ENCODE peak calls at places on chromosomes 2 and 18, in five cellular contexts. One of them, this sample, is unnamed.
A peak's percentile ranks its signal among the peaks of the same experiment; 100 is the strongest.

GRCh38 chr2:203669820-203670219 is 36.6 kb upstream of the CD28 start:
- DNase-seq in HTR-8/SVneo: no peak
- DNase-seq in cardiac muscle cell: no peak
- DNase-seq in CD8-positive, alpha-beta T cell: no peak
- DNase-seq in immature natural killer cell: no peak
- DNase-seq in this sample: peak; percentile 17

GRCh38 chr18:56389190-56389589 is 249.2 kb downstream of the TXNL1 start:
- DNase-seq in HTR-8/SVneo: no peak
- DNase-seq in cardiac muscle cell: peak; percentile 6
- DNase-seq in CD8-positive, alpha-beta T cell: no peak
- DNase-seq in immature natural killer cell: no peak
- DNase-seq in this sample: no peak

GRCh38 chr2:52881606-52882005 is 886.0 kb upstream of the CHAC2 start:
- DNase-seq in HTR-8/SVneo: no peak
- DNase-seq in cardiac muscle cell: no peak
- DNase-seq in CD8-positive, alpha-beta T cell: no peak
- DNase-seq in immature natural killer cell: no peak
- DNase-seq in this sample: no peak

GRCh38 chr2:144630459-144631215 is 110.7 kb upstream of the ZEB2 start:
- DNase-seq in HTR-8/SVneo: no peak
- DNase-seq in cardiac muscle cell: peak; percentile 12
- DNase-seq in CD8-positive, alpha-beta T cell: no peak
- DNase-seq in immature natural killer cell: no peak
- DNase-seq in this sample: no peak

GRCh38 chr18:23257686-23258565 is 122.6 kb downstream of the CABLES1 start:
- DNase-seq in HTR-8/SVneo: no peak
- DNase-seq in cardiac muscle cell: no peak
- DNase-seq in CD8-positive, alpha-beta T cell: no peak
- DNase-seq in immature natural killer cell: peak; percentile 18
- DNase-seq in this sample: peak; percentile 72

GRCh38 chr2:44186800-44187199 is 18.1 kb downstream of the PPM1B start:
- DNase-seq in HTR-8/SVneo: no peak
- DNase-seq in cardiac muscle cell: no peak
- DNase-seq in CD8-positive, alpha-beta T cell: no peak
- DNase-seq in immature natural killer cell: no peak
- DNase-seq in this sample: no peak

GRCh38 chr18:69787825-69788547 is 159.7 kb downstream of the CD226 start:
- DNase-seq in HTR-8/SVneo: no peak
- DNase-seq in cardiac muscle cell: no peak
- DNase-seq in CD8-positive, alpha-beta T cell: no peak
- DNase-seq in immature natural killer cell: no peak
- DNase-seq in this sample: peak; percentile 60

GRCh38 chr2:74080346-74080745 is 67.4 kb downstream of the BOLA3 start:
- DNase-seq in HTR-8/SVneo: no peak
- DNase-seq in cardiac muscle cell: no peak
- DNase-seq in CD8-positive, alpha-beta T cell: no peak
- DNase-seq in immature natural killer cell: no peak
- DNase-seq in this sample: no peak